ENCODE peak calls at places on chromosomes 16 and 17, in ten cellular contexts. V, S, C, D, B, H, A, J, Y and N are unnamed samples.

GRCh38 chr17:52106638-52107261 is 51.8 kb downstream of the CA10 start:
- DNase-seq in C (peak; percentile 6), S (peak; percentile 71), H (peak; percentile 19), B (no peak), J (no peak), V (no peak), D (peak; percentile 67), Y (peak; percentile 60), A (peak; percentile 27), N (no peak)

GRCh38 chr17:74758846-74759163 is 10.4 kb downstream of the NHERF1 start:
- DNase-seq in B (no peak), S (no peak), J (no peak), A (no peak), V (peak; percentile 40), D (no peak), C (no peak), H (no peak), Y (no peak), N (no peak)

GRCh38 chr17:47281246-47281645 is 27.6 kb downstream of the ITGB3 start:
- DNase-seq in C (no peak), H (no peak), A (no peak), V (no peak), J (no peak), S (no peak), D (no peak), B (no peak), Y (no peak), N (no peak)

GRCh38 chr16:11034005-11034404 is 89.6 kb downstream of the CLEC16A start:
- DNase-seq in Y (no peak), D (no peak), J (no peak), S (no peak), H (no peak), C (peak; percentile 100), A (peak; percentile 79), V (no peak), B (no peak), N (no peak)

GRCh38 chr16:75027520-75028300 is 28.9 kb downstream of the ZNRF1 start:
- DNase-seq in H (no peak), V (no peak), C (no peak), J (no peak), S (no peak), B (no peak), A (no peak), Y (no peak), D (no peak), N (no peak)

GRCh38 chr17:45411348-45412105 is 21.1 kb downstream of the ARHGAP27 start:
- DNase-seq in D (no peak), Y (no peak), V (no peak), H (no peak), B (no peak), J (no peak), C (no peak), S (no peak), A (no peak), N (no peak)

GRCh38 chr16:67244387-67245188 is 2.7 kb downstream of the FHOD1 start:
- DNase-seq in S (peak; percentile 45), J (peak; percentile 36), Y (no peak), H (peak; percentile 63), B (peak; percentile 37), D (no peak), V (no peak), A (peak; percentile 88), C (peak; percentile 68), N (no peak)

GRCh38 chr16:14211856-14212543 is 140.9 kb downstream of the MRTFB start:
- DNase-seq in S (no peak), D (no peak), B (no peak), Y (no peak), A (no peak), V (no peak), J (no peak), H (no peak), C (no peak), N (no peak)

GRCh38 chr16:86740298-86740697 is 161.9 kb downstream of the FOXL1 start:
- DNase-seq in S (no peak), B (no peak), J (no peak), V (no peak), H (no peak), A (no peak), Y (no peak), D (no peak), C (no peak), N (no peak)

GRCh38 chr16:89314357-89314756 is 96.9 kb downstream of the ZNF778 start:
- DNase-seq in S (no peak), V (no peak), A (no peak), D (no peak), C (no peak), B (peak; percentile 46), H (no peak), Y (no peak), J (no peak), N (no peak)

GRCh38 chr16:68417711-68418301 is 30.5 kb downstream of the SMPD3 start:
- DNase-seq in C (no peak), D (no peak), J (no peak), H (no peak), Y (no peak), V (peak; percentile 18), S (peak; percentile 79), A (peak; percentile 30), B (peak; percentile 64), N (peak; percentile 83)

GRCh38 chr16:2830355-2830695 is 222 bp downstream of the ZG16B start:
- DNase-seq in B (no peak), H (no peak), V (no peak), S (no peak), Y (no peak), C (no peak), J (no peak), A (no peak), D (no peak), N (no peak)

GRCh38 chr16:9965079-9965478 is 217.1 kb downstream of the GRIN2A start:
- DNase-seq in Y (no peak), S (no peak), V (no peak), B (no peak), D (no peak), C (no peak), H (no peak), A (no peak), J (no peak), N (no peak)

GRCh38 chr17:36808181-36808661 is 129.1 kb upstream of the LHX1 start:
- DNase-seq in Y (peak; percentile 69), C (no peak), B (no peak), H (no peak), J (no peak), A (peak; percentile 13), D (peak; percentile 85), V (no peak), S (no peak), N (no peak)

GRCh38 chr16:17404903-17405691 is 65.7 kb downstream of the XYLT1 start:
- DNase-seq in C (peak; percentile 87), B (no peak), Y (no peak), A (peak; percentile 38), H (no peak), J (peak; percentile 81), V (no peak), S (no peak), D (no peak), N (peak; percentile 19)

GRCh38 chr16:23129686-23130085 is 19.6 kb downstream of the USP31 start:
- DNase-seq in D (no peak), J (no peak), A (no peak), B (no peak), S (no peak), Y (no peak), C (no peak), V (no peak), H (no peak), N (no peak)

GRCh38 chr16:84806256-84806889 is 13.4 kb upstream of the CRISPLD2 start:
- DNase-seq in H (no peak), S (peak; percentile 76), Y (no peak), J (no peak), B (no peak), V (no peak), D (no peak), C (peak; percentile 91), A (peak; percentile 95), N (no peak)
- TF ChIP-seq CTCF in H (no peak), S (no peak), Y (no peak), J (no peak), B (no peak), V (no peak), D (no peak), C (no peak), A (no peak), N (no peak)

GRCh38 chr17:78840780-78841611 is at the start of gene USP36:
- DNase-seq in B (peak; percentile 99), J (peak; percentile 95), V (peak; percentile 100), H (peak; percentile 100), S (peak; percentile 99), A (peak; percentile 99), Y (peak; percentile 99), C (peak; percentile 99), D (peak; percentile 100), N (peak; percentile 95)
- TF ChIP-seq CTCF in B (peak; percentile 44), J (no peak), V (no peak), H (no peak), S (no peak), A (no peak), Y (no peak), C (no peak), D (no peak), N (no peak)

GRCh38 chr17:7997186-7997585 is 5.2 kb upstream of the GUCY2D start:
- DNase-seq in H (peak; percentile 67), J (no peak), V (no peak), C (peak; percentile 44), A (peak; percentile 65), Y (no peak), B (no peak), D (peak; percentile 62), S (peak; percentile 44), N (no peak)
- TF ChIP-seq CTCF in H (peak; percentile 87), J (no peak), V (no peak), C (peak; percentile 48), A (peak; percentile 69), Y (peak; percentile 25), B (peak; percentile 40), D (peak; percentile 62), S (no peak), N (peak; percentile 58)

GRCh38 chr17:7435676-7436555 is 681 bp downstream of the TMEM102 start:
- DNase-seq in H (peak; percentile 29), J (no peak), S (peak; percentile 47), A (no peak), V (peak; percentile 58), B (peak; percentile 52), C (no peak), D (peak; percentile 63), Y (peak; percentile 55), N (no peak)
- TF ChIP-seq CTCF in H (no peak), J (no peak), S (no peak), A (no peak), V (no peak), B (peak; percentile 63), C (peak; percentile 9), D (no peak), Y (no peak), N (peak; percentile 23)

DNA sequence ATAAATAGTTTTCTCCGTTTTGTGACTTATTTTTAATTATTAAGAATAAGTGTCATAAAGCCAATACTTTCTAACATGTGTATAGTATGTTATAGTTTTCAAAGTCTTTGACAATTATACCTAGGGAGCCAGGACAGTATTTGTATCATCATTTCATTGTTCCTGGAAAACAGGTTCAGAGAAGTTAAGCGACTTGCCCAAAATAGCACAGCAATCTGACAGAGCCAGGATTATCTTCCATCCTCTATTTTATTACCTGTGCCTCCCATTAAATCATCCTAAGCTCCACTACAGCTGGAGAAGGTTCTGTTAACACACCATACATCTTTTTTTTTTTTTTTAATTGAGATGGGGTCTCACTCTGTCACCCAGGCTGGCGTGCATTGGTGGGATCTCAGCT is 718.4 kb downstream of the MAF start:
- DNase-seq in A (no peak), J (no peak), S (no peak), Y (no peak), H (no peak), V (no peak), D (no peak), C (no peak), B (no peak), N (no peak)
- TF ChIP-seq CTCF in A (no peak), J (no peak), S (no peak), Y (no peak), H (no peak), V (no peak), D (no peak), C (no peak), B (no peak), N (no peak)